ENCODE peak calls at places on chromosomes 4 and X, in four cellular contexts. H is spleen; Q is ascending aorta; D is CD8-positive, alpha-beta memory T cell. O is an unnamed sample.

GRCh38 chrX:106874075-106874474 is 29.1 kb downstream of the RIPPLY1 start:
- DNase-seq in H (no peak), Q (no peak), D (no peak), O (no peak)

GRCh38 chr4:113952452-113953029 is 26.9 kb downstream of the ARSJ start:
- DNase-seq in H (no peak), Q (no peak), D (peak; percentile 29), O (peak; percentile 55)

GRCh38 chr4:72567036-72567435 is 2.0 kb downstream of the ADAMTS3 start:
- DNase-seq in H (no peak), Q (no peak), D (no peak), O (no peak)

GRCh38 chrX:85836868-85837267 is 210.5 kb downstream of the CHM start:
- DNase-seq in H (no peak), Q (no peak), D (no peak), O (no peak)

GRCh38 chrX:120759685-120760084 is 116.0 kb downstream of the CT47B1 start:
- DNase-seq in H (no peak), Q (no peak), D (no peak), O (no peak)

GRCh38 chrX:116198810-116199209 is 28.3 kb downstream of the AGTR2 start:
- DNase-seq in H (no peak), Q (no peak), D (no peak), O (no peak)

GRCh38 chr4:27011401-27011800 is 150.8 kb downstream of the STIM2 start:
- DNase-seq in H (no peak), Q (no peak), D (no peak), O (no peak)

GRCh38 chrX:14942341-14942740 is 69.1 kb downstream of the MOSPD2 start:
- DNase-seq in H (no peak), Q (no peak), D (no peak), O (no peak)

GRCh38 chr4:23887989-23888388 is 1.9 kb downstream of the PPARGC1A start:
- DNase-seq in H (no peak), Q (no peak), D (no peak), O (no peak)

GRCh38 chrX:68840256-68840655 is 11.4 kb downstream of the EFNB1 start:
- DNase-seq in H (no peak), Q (peak; percentile 54), D (no peak), O (no peak)

GRCh38 chrX:15644560-15644872 is 20.1 kb downstream of the CLTRN start:
- DNase-seq in H (no peak), Q (no peak), D (no peak), O (no peak)

GRCh38 chr4:79652232-79652631 is 244.2 kb upstream of the GK2 start:
- DNase-seq in H (no peak), Q (no peak), D (no peak), O (no peak)

GRCh38 chr4:24352112-24352511 is 232.2 kb downstream of the DHX15 start:
- DNase-seq in H (no peak), Q (no peak), D (no peak), O (no peak)

GRCh38 chrX:47169726-47170515 is 23.7 kb upstream of the UBA1 start:
- DNase-seq in H (peak; percentile 60), Q (peak; percentile 59), D (no peak), O (no peak)

GRCh38 chr4:41887821-41888699 is 47.2 kb upstream of the TMEM33 start:
- DNase-seq in H (no peak), Q (no peak), D (peak; percentile 21), O (peak; percentile 35)

GRCh38 chr4:3836802-3837601 is 70.8 kb downstream of the ADRA2C start:
- DNase-seq in H (no peak), Q (no peak), D (no peak), O (no peak)

GRCh38 chr4:36316544-36317082 is 35.2 kb downstream of the DTHD1 start:
- DNase-seq in H (no peak), Q (no peak), D (no peak), O (no peak)

GRCh38 chrX:104913348-104913747 is 307.1 kb downstream of the TEX13A start:
- DNase-seq in H (no peak), Q (no peak), D (no peak), O (no peak)

GRCh38 chr4:155530857-155531256 is 135.8 kb upstream of the GUCY1A1 start:
- DNase-seq in H (no peak), Q (no peak), D (no peak), O (no peak)

GRCh38 chr4:145734051-145734450 is 54.1 kb downstream of the C4orf51 start:
- DNase-seq in H (no peak), Q (no peak), D (no peak), O (no peak)

GRCh38 chrX:130251671-130252070 is 17.0 kb downstream of the ZNF280C start:
- DNase-seq in H (no peak), Q (no peak), D (no peak), O (no peak)

GRCh38 chr4:82629238-82630000 is 67.6 kb upstream of the TMEM150C start:
- DNase-seq in H (no peak), Q (no peak), D (no peak), O (no peak)

GRCh38 chrX:118884552-118885138 is 61.0 kb downstream of the ZCCHC12 start:
- DNase-seq in H (no peak), Q (no peak), D (no peak), O (peak; percentile 38)

GRCh38 chr4:53928825-53929224 is 135.6 kb downstream of the CHIC2 start:
- DNase-seq in H (no peak), Q (no peak), D (no peak), O (no peak)

GRCh38 chr4:40887690-40888089 is 137.9 kb downstream of the NSUN7 start:
- DNase-seq in H (no peak), Q (peak; percentile 40), D (no peak), O (no peak)

GRCh38 chr4:66639361-66639760 is 905.9 kb downstream of the CENPC start:
- DNase-seq in H (no peak), Q (no peak), D (no peak), O (no peak)

GRCh38 chr4:105022811-105023667 is 123.6 kb upstream of the TET2 start:
- DNase-seq in H (no peak), Q (no peak), D (no peak), O (no peak)

GRCh38 chrX:8607326-8607725 is 124.6 kb downstream of the ANOS1 start:
- DNase-seq in H (no peak), Q (no peak), D (no peak), O (no peak)

GRCh38 chrX:13374364-13374763 is 54.5 kb upstream of the ATXN3L start:
- DNase-seq in H (no peak), Q (no peak), D (no peak), O (no peak)
- H3K4me1 ChIP-seq in H (no peaks in the 10 kb centered on the region), Q (no peaks in the 10 kb centered on the region), D (no peaks in the 10 kb centered on the region), O (no peaks in the 10 kb centered on the region)

GRCh38 chrX:154542723-154543424 is 3.8 kb downstream of the G6PD start:
- DNase-seq in H (peak; percentile 79), Q (peak; percentile 79), D (no peak), O (no peak)
- H3K4me1 ChIP-seq in H (peaks cover 59% of the 10 kb centered on the region), Q (peaks cover 28% of the 10 kb centered on the region), D (peaks cover 42% of the 10 kb centered on the region), O (no peaks in the 10 kb centered on the region)

GRCh38 chr4:73585345-73585744 is 34.9 kb downstream of the RASSF6 start:
- DNase-seq in H (no peak), Q (no peak), D (no peak), O (no peak)

GRCh38 chr4:73589887-73590801 is 30.1 kb downstream of the RASSF6 start:
- DNase-seq in H (no peak), Q (no peak), D (no peak), O (no peak)

GRCh38 chr4:73586040-73586439 is 34.2 kb downstream of the RASSF6 start:
- DNase-seq in H (no peak), Q (no peak), D (no peak), O (no peak)

GRCh38 chr4:73589261-73589847 is 30.9 kb downstream of the RASSF6 start:
- DNase-seq in H (no peak), Q (no peak), D (no peak), O (no peak)

GRCh38 chr4:73588613-73589012 is 31.6 kb downstream of the RASSF6 start:
- DNase-seq in H (no peak), Q (no peak), D (no peak), O (no peak)
- H3K4me1 ChIP-seq in H (no peaks in the 10 kb centered on the region), Q (no peaks in the 10 kb centered on the region), D (no peaks in the 10 kb centered on the region), O (no peaks in the 10 kb centered on the region)

DNA sequence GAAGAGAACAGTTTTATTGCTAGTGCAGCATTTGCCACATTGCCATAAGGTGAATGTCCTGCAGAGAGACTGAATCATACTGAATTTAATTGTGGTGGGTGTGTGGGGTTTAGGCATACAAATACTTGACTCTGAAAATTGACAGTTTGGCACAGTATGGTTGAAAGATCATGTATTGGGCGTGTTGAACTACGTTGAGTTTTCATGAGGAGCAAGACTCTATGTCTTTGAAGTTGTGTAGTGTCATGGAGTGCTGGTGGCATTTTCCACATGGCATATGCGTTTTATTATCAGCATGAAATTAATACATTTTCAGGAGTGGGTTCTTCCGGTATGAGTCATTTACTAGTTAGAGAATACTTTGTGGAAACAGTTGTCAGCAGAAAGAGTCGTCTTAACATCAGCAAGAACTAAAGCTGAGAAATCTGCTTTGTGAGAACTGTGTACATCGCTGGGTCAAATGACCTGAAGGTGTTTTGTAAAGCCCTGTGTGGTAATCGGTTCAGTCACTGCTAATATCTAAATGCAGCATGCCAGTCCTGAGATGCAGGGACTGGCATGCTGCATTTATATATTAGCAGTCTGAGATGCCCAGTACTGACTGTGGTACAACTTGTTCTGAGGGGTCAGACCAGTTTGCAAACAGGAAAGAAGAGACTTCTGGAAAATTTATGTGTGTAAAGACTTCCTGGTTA is 50.3 kb downstream of the ARHGAP10 start:
- DNase-seq in H (no peak), Q (no peak), D (no peak), O (no peak)
- H3K4me1 ChIP-seq in H (peaks cover 44% of the 10 kb centered on the region), Q (peaks cover 46% of the 10 kb centered on the region), D (no peaks in the 10 kb centered on the region), O (no peaks in the 10 kb centered on the region)

DNA sequence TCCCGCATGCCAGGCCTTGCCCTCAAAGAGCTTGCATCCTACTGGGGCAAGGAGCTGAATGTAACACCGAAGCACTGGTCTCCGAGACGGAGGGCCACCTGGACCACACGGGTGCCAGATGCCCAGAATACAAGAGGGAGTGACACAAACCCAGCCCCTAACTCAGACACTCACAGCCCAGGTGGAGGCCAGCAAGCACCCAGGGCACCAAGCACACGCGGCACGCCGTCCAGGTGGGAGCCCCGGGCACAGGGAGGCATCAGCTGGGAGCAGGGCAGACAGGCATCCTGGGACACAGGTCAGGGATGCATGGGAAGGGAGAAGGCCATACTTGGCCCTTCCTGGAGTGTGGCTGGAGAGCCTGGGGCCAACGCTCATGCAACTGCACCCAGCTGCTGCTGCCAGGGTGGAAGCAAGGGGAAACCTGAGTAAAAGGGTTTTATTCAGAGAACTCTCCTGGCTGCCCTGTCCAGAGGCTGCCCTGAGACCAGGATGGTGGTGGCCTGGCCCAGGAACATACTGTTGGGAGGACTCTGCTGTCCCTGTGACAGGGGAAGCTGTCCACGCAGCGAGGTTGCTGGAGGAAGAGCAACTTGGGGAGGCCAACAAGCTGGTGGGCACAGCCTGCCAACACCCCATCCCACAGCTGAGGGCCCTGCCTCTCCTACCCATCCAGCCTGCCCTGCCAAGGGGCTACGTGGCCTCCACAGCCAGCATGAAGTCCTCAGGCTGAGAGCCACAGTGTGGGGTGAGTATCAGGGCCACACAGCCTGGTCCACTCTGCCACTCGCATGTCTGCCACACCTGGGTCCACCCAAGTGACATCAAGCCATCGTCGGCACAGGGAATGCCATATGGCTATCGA is 22.2 kb upstream of the PPP2R2C start:
- DNase-seq in H (no peak), Q (peak; percentile 47), D (no peak), O (peak; percentile 12)
- H3K4me1 ChIP-seq in H (no peaks in the 10 kb centered on the region), Q (no peaks in the 10 kb centered on the region), D (no peaks in the 10 kb centered on the region), O (no peaks in the 10 kb centered on the region)

O was measured in colonic mucosa.